ENCODE peak calls at places on chromosomes 16 and 17, in six cellular contexts. One of them, this sample, is unnamed.

GRCh38 chr16:80518436-80518835 is 22.4 kb upstream of the DYNLRB2 start:
- DNase-seq in HFFc6: no peak
- DNase-seq in HEK293T: no peak
- DNase-seq in NCI-H524: no peak
- DNase-seq in tibial artery: no peak
- DNase-seq in activated CD4-positive, CD25-positive, alpha-beta regulatory T cell: no peak
- DNase-seq in this sample: no peak

GRCh38 chr17:59786213-59786535 is 78.7 kb downstream of the VMP1 start:
- DNase-seq in HFFc6: no peak
- DNase-seq in HEK293T: no peak
- DNase-seq in NCI-H524: no peak
- DNase-seq in tibial artery: no peak
- DNase-seq in activated CD4-positive, CD25-positive, alpha-beta regulatory T cell: no peak
- DNase-seq in this sample: no peak

GRCh38 chr17:79118924-79119323 is 44.3 kb downstream of the ENGASE start:
- DNase-seq in HFFc6: no peak
- DNase-seq in HEK293T: no peak
- DNase-seq in NCI-H524: no peak
- DNase-seq in tibial artery: no peak
- DNase-seq in activated CD4-positive, CD25-positive, alpha-beta regulatory T cell: no peak
- DNase-seq in this sample: no peak

GRCh38 chr17:19744922-19745757 is 3.0 kb downstream of the ALDH3A1 start:
- DNase-seq in HFFc6: peak
- DNase-seq in HEK293T: peak
- DNase-seq in NCI-H524: peak
- DNase-seq in tibial artery: peak
- DNase-seq in activated CD4-positive, CD25-positive, alpha-beta regulatory T cell: peak
- DNase-seq in this sample: peak

GRCh38 chr17:68301438-68301959 is 10.2 kb downstream of the ARSG start:
- DNase-seq in HFFc6: no peak
- DNase-seq in HEK293T: no peak
- DNase-seq in NCI-H524: no peak
- DNase-seq in tibial artery: no peak
- DNase-seq in activated CD4-positive, CD25-positive, alpha-beta regulatory T cell: no peak
- DNase-seq in this sample: no peak

GRCh38 chr16:66408181-66409048 is 18.7 kb upstream of the BEAN1 start:
- DNase-seq in HFFc6: peak
- DNase-seq in HEK293T: no peak
- DNase-seq in NCI-H524: no peak
- DNase-seq in tibial artery: no peak
- DNase-seq in activated CD4-positive, CD25-positive, alpha-beta regulatory T cell: no peak
- DNase-seq in this sample: peak

GRCh38 chr17:55072910-55073309 is 104.3 kb downstream of the STXBP4 start:
- DNase-seq in HFFc6: no peak
- DNase-seq in HEK293T: no peak
- DNase-seq in NCI-H524: no peak
- DNase-seq in tibial artery: no peak
- DNase-seq in activated CD4-positive, CD25-positive, alpha-beta regulatory T cell: no peak
- DNase-seq in this sample: no peak

GRCh38 chr17:33986566-33986965 is 268.5 kb upstream of the CCL2 start:
- DNase-seq in HFFc6: no peak
- DNase-seq in HEK293T: no peak
- DNase-seq in NCI-H524: no peak
- DNase-seq in tibial artery: no peak
- DNase-seq in activated CD4-positive, CD25-positive, alpha-beta regulatory T cell: no peak
- DNase-seq in this sample: no peak

GRCh38 chr16:87435399-87436224 is 43.5 kb downstream of the MAP1LC3B start:
- DNase-seq in HFFc6: peak
- DNase-seq in HEK293T: no peak
- DNase-seq in NCI-H524: no peak
- DNase-seq in tibial artery: peak
- DNase-seq in activated CD4-positive, CD25-positive, alpha-beta regulatory T cell: no peak
- DNase-seq in this sample: peak

GRCh38 chr16:28569968-28570752 is 16.4 kb downstream of the SGF29 start:
- DNase-seq in HFFc6: no peak
- DNase-seq in HEK293T: no peak
- DNase-seq in NCI-H524: no peak
- DNase-seq in tibial artery: no peak
- DNase-seq in activated CD4-positive, CD25-positive, alpha-beta regulatory T cell: no peak
- DNase-seq in this sample: no peak

GRCh38 chr16:12758670-12759558 is 44.8 kb downstream of the CPPED1 start:
- DNase-seq in HFFc6: no peak
- DNase-seq in HEK293T: no peak
- DNase-seq in NCI-H524: no peak
- DNase-seq in tibial artery: no peak
- DNase-seq in activated CD4-positive, CD25-positive, alpha-beta regulatory T cell: no peak
- DNase-seq in this sample: no peak

GRCh38 chr16:55116165-55116894 is 185.7 kb downstream of the IRX5 start:
- DNase-seq in HFFc6: peak
- DNase-seq in HEK293T: no peak
- DNase-seq in NCI-H524: no peak
- DNase-seq in tibial artery: no peak
- DNase-seq in activated CD4-positive, CD25-positive, alpha-beta regulatory T cell: no peak
- DNase-seq in this sample: peak

GRCh38 chr17:38354466-38354865 is 2.8 kb downstream of the SOCS7 start:
- DNase-seq in HFFc6: no peak
- DNase-seq in HEK293T: no peak
- DNase-seq in NCI-H524: no peak
- DNase-seq in tibial artery: no peak
- DNase-seq in activated CD4-positive, CD25-positive, alpha-beta regulatory T cell: no peak
- DNase-seq in this sample: no peak

GRCh38 chr17:62670202-62670821 is 42.8 kb downstream of the MRC2 start:
- DNase-seq in HFFc6: no peak
- DNase-seq in HEK293T: no peak
- DNase-seq in NCI-H524: peak
- DNase-seq in tibial artery: no peak
- DNase-seq in activated CD4-positive, CD25-positive, alpha-beta regulatory T cell: no peak
- DNase-seq in this sample: no peak

GRCh38 chr17:50893183-50893993 is 27.2 kb upstream of the TOB1 start:
- DNase-seq in HFFc6: no peak
- DNase-seq in HEK293T: no peak
- DNase-seq in NCI-H524: no peak
- DNase-seq in tibial artery: no peak
- DNase-seq in activated CD4-positive, CD25-positive, alpha-beta regulatory T cell: no peak
- DNase-seq in this sample: peak

This sample was measured in foreskin fibroblast.